ENCODE peak calls at places on chromosomes 12 and 14, in five cellular contexts. One of them, this sample, is unnamed.

GRCh38 chr14:104395941-104396681 is 183.5 kb upstream of the C14orf180 start:
- DNase-seq in ovary: no peak
- DNase-seq in testis: no peak
- DNase-seq in adrenal gland: no peak
- DNase-seq in body of pancreas: no peak
- DNase-seq in this sample: no peak

GRCh38 chr12:123546281-123546680 is 12.8 kb upstream of the RILPL1 start:
- DNase-seq in adrenal gland: no peak
- DNase-seq in ovary: no peak
- DNase-seq in testis: no peak
- DNase-seq in body of pancreas: no peak
- DNase-seq in this sample: no peak

GRCh38 chr12:76037130-76038105 is 5.8 kb upstream of the PHLDA1 start:
- DNase-seq in testis: peak; percentile 40
- DNase-seq in body of pancreas: no peak
- DNase-seq in ovary: peak; percentile 49
- DNase-seq in adrenal gland: no peak
- DNase-seq in this sample: no peak

GRCh38 chr14:29927596-29928341 is at the start of gene PRKD1:
- DNase-seq in testis: peak; percentile 80
- DNase-seq in body of pancreas: peak; percentile 69
- DNase-seq in ovary: peak; percentile 62
- DNase-seq in adrenal gland: peak; percentile 72
- DNase-seq in this sample: peak; percentile 75

GRCh38 chr14:56199976-56200577 is 81.9 kb downstream of the PELI2 start:
- DNase-seq in ovary: no peak
- DNase-seq in body of pancreas: no peak
- DNase-seq in adrenal gland: no peak
- DNase-seq in testis: no peak
- DNase-seq in this sample: no peak

GRCh38 chr12:6697584-6698351 is 2.8 kb downstream of the PIANP start:
- DNase-seq in testis: peak; percentile 58
- DNase-seq in adrenal gland: peak; percentile 59
- DNase-seq in body of pancreas: no peak
- DNase-seq in ovary: no peak
- DNase-seq in this sample: no peak

GRCh38 chr12:1575287-1575798 is 19.0 kb downstream of the FBXL14 start:
- DNase-seq in ovary: no peak
- DNase-seq in body of pancreas: peak; percentile 22
- DNase-seq in adrenal gland: no peak
- DNase-seq in testis: peak; percentile 49
- DNase-seq in this sample: no peak

GRCh38 chr12:79775355-79776073 is 84.8 kb upstream of the PAWR start:
- DNase-seq in testis: no peak
- DNase-seq in ovary: no peak
- DNase-seq in adrenal gland: no peak
- DNase-seq in body of pancreas: no peak
- DNase-seq in this sample: no peak

GRCh38 chr14:29236848-29237247 is 470.3 kb downstream of the FOXG1 start:
- DNase-seq in ovary: no peak
- DNase-seq in testis: no peak
- DNase-seq in body of pancreas: no peak
- DNase-seq in adrenal gland: no peak
- DNase-seq in this sample: no peak

GRCh38 chr14:103126088-103126872 is 3.0 kb downstream of the TNFAIP2 start:
- DNase-seq in ovary: no peak
- DNase-seq in body of pancreas: no peak
- DNase-seq in testis: no peak
- DNase-seq in adrenal gland: no peak
- DNase-seq in this sample: no peak

GRCh38 chr12:24078318-24078765 is 128.9 kb upstream of the SOX5 start:
- DNase-seq in adrenal gland: no peak
- DNase-seq in testis: no peak
- DNase-seq in ovary: no peak
- DNase-seq in body of pancreas: no peak
- DNase-seq in this sample: no peak

GRCh38 chr12:77189463-77189862 is 124.1 kb upstream of the E2F7 start:
- DNase-seq in body of pancreas: no peak
- DNase-seq in ovary: no peak
- DNase-seq in adrenal gland: no peak
- DNase-seq in testis: no peak
- DNase-seq in this sample: no peak

GRCh38 chr12:5522358-5523335 is 90.7 kb downstream of the NTF3 start:
- DNase-seq in body of pancreas: no peak
- DNase-seq in adrenal gland: no peak
- DNase-seq in ovary: no peak
- DNase-seq in testis: no peak
- DNase-seq in this sample: no peak

GRCh38 chr12:110247340-110248095 is 33.5 kb upstream of the ATP2A2 start:
- DNase-seq in adrenal gland: no peak
- DNase-seq in body of pancreas: peak; percentile 64
- DNase-seq in ovary: no peak
- DNase-seq in testis: no peak
- DNase-seq in this sample: peak; percentile 75

GRCh38 chr14:58865520-58866281 is 227.9 kb downstream of the DACT1 start:
- DNase-seq in adrenal gland: no peak
- DNase-seq in ovary: no peak
- DNase-seq in body of pancreas: no peak
- DNase-seq in testis: no peak
- DNase-seq in this sample: no peak

GRCh38 chr12:45227668-45228067 is 11.8 kb downstream of the ANO6 start:
- DNase-seq in adrenal gland: no peak
- DNase-seq in ovary: no peak
- DNase-seq in testis: no peak
- DNase-seq in body of pancreas: no peak
- DNase-seq in this sample: no peak

GRCh38 chr12:1644523-1645438 is 15.8 kb downstream of the WNT5B start:
- DNase-seq in body of pancreas: peak; percentile 70
- DNase-seq in adrenal gland: peak; percentile 86
- DNase-seq in ovary: peak; percentile 85
- DNase-seq in testis: peak; percentile 90
- DNase-seq in this sample: peak; percentile 81

GRCh38 chr12:63802012-63802608 is 22.4 kb downstream of the RXYLT1 start:
- DNase-seq in adrenal gland: no peak
- DNase-seq in ovary: no peak
- DNase-seq in testis: no peak
- DNase-seq in body of pancreas: no peak
- DNase-seq in this sample: no peak

GRCh38 chr12:70744133-70744532 is 106.9 kb upstream of the PTPRB start:
- DNase-seq in ovary: no peak
- DNase-seq in testis: no peak
- DNase-seq in body of pancreas: no peak
- DNase-seq in adrenal gland: no peak
- DNase-seq in this sample: no peak

GRCh38 chr12:39365364-39366001 is 77.4 kb downstream of the KIF21A start:
- DNase-seq in body of pancreas: no peak
- DNase-seq in adrenal gland: no peak
- DNase-seq in ovary: no peak
- DNase-seq in testis: no peak
- DNase-seq in this sample: no peak

GRCh38 chr12:118680361-118680963 is 300.9 kb upstream of the SRRM4 start:
- DNase-seq in body of pancreas: peak; percentile 14
- DNase-seq in testis: no peak
- DNase-seq in adrenal gland: no peak
- DNase-seq in ovary: no peak
- DNase-seq in this sample: no peak

GRCh38 chr12:132886529-132887477 is 602 bp downstream of the CHFR start:
- DNase-seq in adrenal gland: peak; percentile 47
- DNase-seq in body of pancreas: peak; percentile 34
- DNase-seq in testis: no peak
- DNase-seq in ovary: no peak
- DNase-seq in this sample: no peak

GRCh38 chr12:132888852-132889251 is 1.4 kb upstream of the CHFR start:
- DNase-seq in body of pancreas: no peak
- DNase-seq in adrenal gland: no peak
- DNase-seq in ovary: no peak
- DNase-seq in testis: no peak
- DNase-seq in this sample: no peak

GRCh38 chr12:132881853-132882252 is 5.6 kb downstream of the CHFR start:
- DNase-seq in body of pancreas: no peak
- DNase-seq in ovary: no peak
- DNase-seq in adrenal gland: no peak
- DNase-seq in testis: no peak
- DNase-seq in this sample: no peak

DNA sequence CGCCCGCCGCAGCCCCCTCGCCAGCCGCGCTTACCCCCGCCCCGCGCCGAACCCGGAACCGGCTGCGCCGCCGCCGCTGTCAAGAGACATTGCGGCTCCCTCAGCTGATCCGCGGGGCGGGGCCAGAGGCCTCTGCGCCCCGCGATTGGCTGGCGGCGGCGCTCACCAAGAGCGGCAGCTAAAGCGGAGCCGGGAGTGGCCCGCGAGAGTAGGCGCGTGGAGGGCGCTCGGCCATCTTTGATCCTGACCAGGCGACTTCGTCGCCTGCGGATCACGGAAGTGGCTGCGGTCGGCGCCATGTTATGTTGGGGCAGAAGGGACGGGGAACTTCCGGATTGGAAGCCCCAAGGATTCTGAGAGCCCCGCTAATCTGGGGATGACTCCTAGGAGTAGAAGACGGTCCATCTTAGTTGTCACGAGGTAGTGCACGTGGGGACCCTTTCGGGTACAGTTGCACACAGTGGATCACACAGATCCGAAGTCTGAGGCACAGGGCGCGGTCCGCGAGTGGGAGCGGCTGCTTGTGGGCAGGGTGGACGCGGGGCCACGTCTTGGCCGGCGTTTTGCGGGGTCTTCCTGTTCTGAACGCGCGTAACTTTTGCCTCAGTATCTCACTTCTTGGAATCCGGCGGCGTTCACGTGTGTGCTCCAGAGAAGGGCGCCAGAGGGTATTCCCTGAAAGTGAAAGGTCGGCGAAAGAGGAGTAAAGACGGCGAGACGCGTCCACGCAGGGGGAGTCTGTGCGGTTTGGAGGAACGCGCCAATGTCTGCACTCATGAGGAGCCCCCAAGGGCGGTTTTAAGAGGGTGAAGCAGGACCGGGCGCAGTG is at the start of gene CHFR:
- DNase-seq in adrenal gland: peak; percentile 96
- DNase-seq in ovary: peak; percentile 95
- DNase-seq in testis: peak; percentile 98
- DNase-seq in body of pancreas: peak; percentile 95
- DNase-seq in this sample: peak; percentile 98
- TF ChIP-seq POLR2A in adrenal gland: peak; percentile 19
- TF ChIP-seq POLR2A in ovary: no peak
- TF ChIP-seq POLR2A in testis: no peak
- TF ChIP-seq POLR2A in body of pancreas: peak; percentile 79
- TF ChIP-seq POLR2A in this sample: no peak

GRCh38 chr14:21213652-21214051 is 55.6 kb downstream of the HNRNPC start:
- DNase-seq in testis: no peak
- DNase-seq in ovary: no peak
- DNase-seq in body of pancreas: no peak
- DNase-seq in adrenal gland: no peak
- DNase-seq in this sample: no peak
- H3K4me1 ChIP-seq in testis: no peaks in the 10 kb centered on the region
- H3K4me1 ChIP-seq in ovary: no peaks in the 10 kb centered on the region
- H3K4me1 ChIP-seq in body of pancreas: peaks cover 7% of the 10 kb centered on the region
- H3K4me1 ChIP-seq in adrenal gland: peaks cover 22% of the 10 kb centered on the region
- H3K4me1 ChIP-seq in this sample: peaks cover 15% of the 10 kb centered on the region

DNA sequence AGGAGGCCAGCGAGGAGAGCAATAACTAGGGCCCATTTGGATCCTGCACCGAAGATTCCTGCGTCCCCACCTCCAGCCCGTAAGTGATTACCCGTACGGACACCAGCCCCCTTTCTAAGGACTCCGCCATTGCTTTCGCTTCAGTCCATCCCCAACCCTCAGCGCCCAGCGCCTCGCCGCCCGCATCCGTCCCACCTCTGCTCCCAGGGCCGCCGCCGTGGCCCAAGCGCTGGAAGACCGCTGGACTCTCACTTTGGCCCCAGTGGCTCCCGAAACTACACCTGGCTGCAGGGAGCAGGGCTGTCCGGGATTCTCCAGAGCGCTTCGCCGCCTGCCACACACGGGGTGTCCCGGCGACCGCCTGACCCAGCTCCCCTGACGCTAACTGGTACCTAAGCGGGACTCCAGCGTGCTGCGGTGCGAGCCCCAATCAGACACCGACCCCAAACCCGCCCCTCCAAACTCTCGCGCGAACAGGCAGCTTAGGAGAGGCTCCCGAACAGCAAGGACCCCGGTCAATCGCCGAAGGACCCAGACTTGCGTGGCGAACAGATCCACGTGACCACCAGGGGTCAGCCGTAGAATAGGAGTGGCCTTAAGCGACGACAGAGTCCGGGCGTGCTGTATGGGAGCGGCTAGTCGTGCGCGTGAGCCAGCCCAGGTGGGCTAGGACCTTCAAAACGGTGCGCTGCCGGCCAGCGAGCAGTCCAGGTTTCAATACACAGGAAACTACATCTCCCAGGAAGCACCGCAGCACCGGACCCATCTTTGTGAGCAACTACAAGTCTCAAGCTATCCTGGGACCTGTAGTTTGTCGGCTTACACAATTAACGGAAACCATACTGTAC is at the start of gene CNPY2:
- DNase-seq in ovary: peak; percentile 95
- DNase-seq in body of pancreas: peak; percentile 96
- DNase-seq in adrenal gland: peak; percentile 98
- DNase-seq in testis: peak; percentile 97
- DNase-seq in this sample: peak; percentile 98
- TF ChIP-seq POLR2A in ovary: peak; percentile 72
- TF ChIP-seq POLR2A in body of pancreas: peak; percentile 96
- TF ChIP-seq POLR2A in adrenal gland: peak; percentile 48
- TF ChIP-seq POLR2A in testis: no peak
- TF ChIP-seq POLR2A in this sample: peak; percentile 82

GRCh38 chr12:49966511-49967041 is 4.9 kb downstream of the AQP5 start:
- DNase-seq in body of pancreas: no peak
- DNase-seq in testis: no peak
- DNase-seq in adrenal gland: no peak
- DNase-seq in ovary: no peak
- DNase-seq in this sample: no peak

GRCh38 chr12:49968431-49968830 is 4.3 kb upstream of the AQP6 start:
- DNase-seq in ovary: no peak
- DNase-seq in adrenal gland: no peak
- DNase-seq in body of pancreas: no peak
- DNase-seq in testis: no peak
- DNase-seq in this sample: no peak

GRCh38 chr12:49967042-49967776 is 5.5 kb downstream of the AQP5 start:
- DNase-seq in body of pancreas: peak; percentile 92
- DNase-seq in ovary: peak; percentile 87
- DNase-seq in testis: peak; percentile 95
- DNase-seq in adrenal gland: peak; percentile 96
- DNase-seq in this sample: peak; percentile 89

GRCh38 chr12:49969027-49969426 is 3.7 kb upstream of the AQP6 start:
- DNase-seq in ovary: no peak
- DNase-seq in testis: no peak
- DNase-seq in adrenal gland: no peak
- DNase-seq in body of pancreas: no peak
- DNase-seq in this sample: no peak

DNA sequence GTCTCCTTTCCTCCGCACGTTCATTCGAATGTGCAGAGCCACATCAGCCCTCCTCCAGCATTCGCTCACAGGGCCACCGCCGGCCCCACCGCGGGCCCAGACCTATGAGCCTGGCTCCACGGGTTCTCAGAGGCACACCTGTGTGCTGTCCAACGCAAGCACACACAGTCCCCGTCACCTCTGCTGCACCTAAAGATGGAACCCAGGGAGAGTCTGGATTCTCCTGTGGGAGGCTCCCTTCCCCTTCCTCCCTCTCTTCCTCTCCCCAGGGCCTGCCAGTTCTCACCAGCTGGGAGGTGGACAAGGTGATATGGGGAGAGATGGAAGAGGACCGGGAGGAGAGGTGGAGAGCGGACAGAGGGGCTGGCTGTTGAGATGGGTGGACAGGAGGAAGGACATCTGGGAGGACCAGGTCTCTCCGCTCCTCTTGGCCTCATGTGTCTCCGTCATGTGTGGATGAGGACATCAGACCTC is 4.9 kb upstream of the AQP6 start:
- DNase-seq in ovary: no peak
- DNase-seq in body of pancreas: no peak
- DNase-seq in testis: no peak
- DNase-seq in adrenal gland: no peak
- DNase-seq in this sample: no peak
- H3K4me1 ChIP-seq in ovary: peaks cover 10% of the 10 kb centered on the region
- H3K4me1 ChIP-seq in body of pancreas: peaks cover 22% of the 10 kb centered on the region
- H3K4me1 ChIP-seq in testis: peaks cover 19% of the 10 kb centered on the region
- H3K4me1 ChIP-seq in adrenal gland: peaks cover 9% of the 10 kb centered on the region
- H3K4me1 ChIP-seq in this sample: peaks cover 12% of the 10 kb centered on the region

This sample was measured in thyroid gland.